ENCODE peak calls at places on chromosomes 4 and X, in five cellular contexts. One of them, this sample, is unnamed.

GRCh38 chrX:76183289-76184057 is 10.6 kb downstream of the PBDC1 start:
- DNase-seq in memory B cell: no peak
- DNase-seq in C1 segment of cervical spinal cord: no peak
- DNase-seq in T-helper 2 cell: no peak
- DNase-seq in endothelial cell: no peak
- DNase-seq in this sample: no peak

GRCh38 chrX:1111543-1112300 is 100.7 kb downstream of the CRLF2 start:
- DNase-seq in memory B cell: no peak
- DNase-seq in T-helper 2 cell: no peak
- DNase-seq in endothelial cell: no peak
- DNase-seq in C1 segment of cervical spinal cord: no peak
- DNase-seq in this sample: no peak

GRCh38 chr4:174156239-174156826 is 127.1 kb downstream of the FBXO8 start:
- DNase-seq in T-helper 2 cell: no peak
- DNase-seq in C1 segment of cervical spinal cord: no peak
- DNase-seq in memory B cell: no peak
- DNase-seq in endothelial cell: no peak
- DNase-seq in this sample: no peak

GRCh38 chr4:56655627-56656345 is 25.3 kb downstream of the HOPX start:
- DNase-seq in T-helper 2 cell: no peak
- DNase-seq in C1 segment of cervical spinal cord: no peak
- DNase-seq in memory B cell: peak; percentile 27
- DNase-seq in endothelial cell: peak; percentile 30
- DNase-seq in this sample: no peak

GRCh38 chrX:101957174-101957573 is 25.3 kb upstream of the ZMAT1 start:
- DNase-seq in T-helper 2 cell: no peak
- DNase-seq in memory B cell: no peak
- DNase-seq in C1 segment of cervical spinal cord: no peak
- DNase-seq in endothelial cell: no peak
- DNase-seq in this sample: no peak

GRCh38 chr4:137531121-137531520 is 1.2 kb downstream of the PCDH18 start:
- DNase-seq in endothelial cell: no peak
- DNase-seq in T-helper 2 cell: no peak
- DNase-seq in memory B cell: no peak
- DNase-seq in C1 segment of cervical spinal cord: no peak
- DNase-seq in this sample: no peak

GRCh38 chrX:10360121-10360520 is 203.3 kb downstream of the CLCN4 start:
- DNase-seq in endothelial cell: no peak
- DNase-seq in memory B cell: no peak
- DNase-seq in C1 segment of cervical spinal cord: no peak
- DNase-seq in T-helper 2 cell: no peak
- DNase-seq in this sample: no peak

GRCh38 chrX:103329991-103330390 is at the start of gene TCEAL7:
- DNase-seq in T-helper 2 cell: no peak
- DNase-seq in C1 segment of cervical spinal cord: peak; percentile 36
- DNase-seq in memory B cell: no peak
- DNase-seq in endothelial cell: no peak
- DNase-seq in this sample: no peak

GRCh38 chrX:49251325-49251724 is 13.2 kb downstream of the FOXP3 start:
- DNase-seq in memory B cell: no peak
- DNase-seq in C1 segment of cervical spinal cord: no peak
- DNase-seq in T-helper 2 cell: no peak
- DNase-seq in endothelial cell: no peak
- DNase-seq in this sample: no peak

GRCh38 chrX:110310000-110310790 is 7.7 kb downstream of the AMMECR1 start:
- DNase-seq in T-helper 2 cell: no peak
- DNase-seq in C1 segment of cervical spinal cord: no peak
- DNase-seq in endothelial cell: no peak
- DNase-seq in memory B cell: no peak
- DNase-seq in this sample: no peak

This sample was measured in lower lobe of right lung.